ENCODE peak calls at places on chromosomes 13 and 19, in eight cellular contexts. J is tibial artery, F is Peyer's patch, X is body of pancreas, I is colonic mucosa, M is choroid plexus epithelial cell, O is PC-3, E is left ventricle myocardium inferior. Z is an unnamed sample.

GRCh38 chr19:584240-585001 is 5.3 kb upstream of the HCN2 start:
- DNase-seq in J (no peak), F (peak; percentile 69), X (peak; percentile 25), I (no peak), M (peak; percentile 58), O (peak; percentile 44), E (peak; percentile 56), Z (peak; percentile 32)

GRCh38 chr19:16876904-16877361 is 11.9 kb upstream of the F2RL3 start:
- DNase-seq in J (no peak), F (no peak), X (no peak), I (no peak), M (peak; percentile 73), O (peak; percentile 56), E (no peak), Z (no peak)

GRCh38 chr19:1050989-1051788 is 11.3 kb downstream of the ABCA7 start:
- DNase-seq in J (no peak), F (no peak), X (no peak), I (no peak), M (no peak), O (no peak), E (no peak), Z (no peak)

GRCh38 chr19:942133-942645 is 16.4 kb downstream of the ARID3A start:
- DNase-seq in J (no peak), F (no peak), X (no peak), I (no peak), M (no peak), O (no peak), E (no peak), Z (no peak)

GRCh38 chr19:53013621-53014020 is at the start of gene ERVV-1:
- DNase-seq in J (no peak), F (no peak), X (no peak), I (no peak), M (peak; percentile 33), O (no peak), E (no peak), Z (no peak)

GRCh38 chr13:20824762-20825161 is 51.0 kb upstream of the EEF1AKMT1 start:
- DNase-seq in J (no peak), F (no peak), X (no peak), I (no peak), M (peak; percentile 39), O (no peak), E (no peak), Z (no peak)

GRCh38 chr19:53195265-53195879 is 2.2 kb upstream of the ZNF665 start:
- DNase-seq in J (peak; percentile 90), F (peak; percentile 62), X (peak; percentile 87), I (peak; percentile 84), M (peak; percentile 95), O (peak; percentile 88), E (peak; percentile 72), Z (peak; percentile 87)

GRCh38 chr19:3690551-3691371 is 9.5 kb downstream of the PIP5K1C start:
- DNase-seq in J (no peak), F (no peak), X (no peak), I (no peak), M (no peak), O (no peak), E (no peak), Z (no peak)

GRCh38 chr19:11091343-11092153 is 2.3 kb downstream of the LDLR start:
- DNase-seq in J (peak; percentile 78), F (peak; percentile 65), X (peak; percentile 85), I (peak; percentile 79), M (peak; percentile 91), O (peak; percentile 99), E (no peak), Z (peak; percentile 97)

GRCh38 chr13:37049810-37050209 is 9.7 kb downstream of the SUPT20H start:
- DNase-seq in J (no peak), F (no peak), X (no peak), I (no peak), M (no peak), O (no peak), E (no peak), Z (no peak)

GRCh38 chr19:55626350-55626749 is 2.0 kb upstream of the ZNF784 start:
- DNase-seq in J (no peak), F (no peak), X (no peak), I (no peak), M (no peak), O (no peak), E (no peak), Z (no peak)

GRCh38 chr19:6800991-6801396 is 28.5 kb downstream of the VAV1 start:
- DNase-seq in J (no peak), F (no peak), X (no peak), I (no peak), M (peak; percentile 64), O (peak; percentile 99), E (no peak), Z (peak; percentile 98)

GRCh38 chr13:27044837-27045570 is 126.6 kb downstream of the USP12 start:
- DNase-seq in J (no peak), F (no peak), X (no peak), I (no peak), M (no peak), O (no peak), E (no peak), Z (no peak)

GRCh38 chr13:73059460-73060250 is 850 bp downstream of the KLF5 start:
- DNase-seq in J (peak; percentile 75), F (peak; percentile 70), X (peak; percentile 85), I (peak; percentile 45), M (peak; percentile 29), O (peak; percentile 43), E (peak; percentile 51), Z (peak; percentile 40)

GRCh38 chr19:2325261-2326046 is 2.9 kb downstream of the LSM7 start:
- DNase-seq in J (no peak), F (no peak), X (no peak), I (no peak), M (no peak), O (no peak), E (no peak), Z (no peak)

GRCh38 chr19:38433268-38433733 is at the start of gene RYR1:
- DNase-seq in J (peak; percentile 76), F (no peak), X (peak; percentile 56), I (peak; percentile 47), M (peak; percentile 10), O (no peak), E (peak; percentile 67), Z (peak; percentile 20)

GRCh38 chr13:73499685-73500084 is 440.9 kb downstream of the KLF5 start:
- DNase-seq in J (no peak), F (no peak), X (no peak), I (no peak), M (no peak), O (no peak), E (no peak), Z (no peak)

GRCh38 chr13:19606152-19606551 is 27.3 kb upstream of the MPHOSPH8 start:
- DNase-seq in J (no peak), F (no peak), X (no peak), I (no peak), M (no peak), O (peak; percentile 58), E (no peak), Z (peak; percentile 87)

GRCh38 chr13:84460989-84461388 is 578.7 kb upstream of the SLITRK1 start:
- DNase-seq in J (no peak), F (no peak), X (no peak), I (no peak), M (no peak), O (no peak), E (no peak), Z (no peak)

GRCh38 chr19:18017275-18018083 is 9.5 kb downstream of the ARRDC2 start:
- DNase-seq in J (peak; percentile 84), F (no peak), X (peak; percentile 37), I (no peak), M (peak; percentile 36), O (no peak), E (no peak), Z (no peak)

GRCh38 chr19:18020212-18021067 is 12.5 kb downstream of the ARRDC2 start:
- DNase-seq in J (peak; percentile 99), F (peak; percentile 78), X (peak; percentile 89), I (peak; percentile 69), M (peak; percentile 77), O (no peak), E (peak; percentile 96), Z (no peak)

GRCh38 chr19:18027151-18027550 is 19.2 kb downstream of the ARRDC2 start:
- DNase-seq in J (no peak), F (no peak), X (no peak), I (no peak), M (no peak), O (no peak), E (no peak), Z (no peak)

GRCh38 chr19:18023596-18024212 is 15.7 kb downstream of the ARRDC2 start:
- DNase-seq in J (peak; percentile 94), F (peak; percentile 67), X (peak; percentile 85), I (peak; percentile 72), M (peak; percentile 96), O (no peak), E (peak; percentile 92), Z (no peak)

GRCh38 chr19:18021121-18021755 is 13.3 kb downstream of the ARRDC2 start:
- DNase-seq in J (peak; percentile 97), F (peak; percentile 80), X (peak; percentile 86), I (peak; percentile 87), M (peak; percentile 96), O (peak; percentile 80), E (peak; percentile 91), Z (peak; percentile 74)
- H3K4me3 ChIP-seq in J (peak overlapping the region; percentile 7), F (no peak overlapping the region), X (no peak overlapping the region), I (no peak overlapping the region), M (no peak overlapping the region), O (no peak overlapping the region), E (peak overlapping the region; percentile 17), Z (no peak overlapping the region)

GRCh38 chr13:60121288-60121687 is 42.4 kb downstream of the DIAPH3 start:
- DNase-seq in J (no peak), F (no peak), X (no peak), I (no peak), M (no peak), O (no peak), E (no peak), Z (no peak)
- TF ChIP-seq CTCF in J (no peak), F (no peak), X (no peak), I (no peak), M (no peak), O (no peak), E (no peak), Z (no peak)

GRCh38 chr13:23600100-23600499 is 29.9 kb downstream of the TNFRSF19 start:
- DNase-seq in J (no peak), F (no peak), X (no peak), I (no peak), M (no peak), O (no peak), E (no peak), Z (no peak)
- H3K4me3 ChIP-seq in J (no peak overlapping the region), F (no peak overlapping the region), X (no peak overlapping the region), I (no peak overlapping the region), M (no peak overlapping the region), O (no peak overlapping the region), E (no peak overlapping the region), Z (no peak overlapping the region)

DNA sequence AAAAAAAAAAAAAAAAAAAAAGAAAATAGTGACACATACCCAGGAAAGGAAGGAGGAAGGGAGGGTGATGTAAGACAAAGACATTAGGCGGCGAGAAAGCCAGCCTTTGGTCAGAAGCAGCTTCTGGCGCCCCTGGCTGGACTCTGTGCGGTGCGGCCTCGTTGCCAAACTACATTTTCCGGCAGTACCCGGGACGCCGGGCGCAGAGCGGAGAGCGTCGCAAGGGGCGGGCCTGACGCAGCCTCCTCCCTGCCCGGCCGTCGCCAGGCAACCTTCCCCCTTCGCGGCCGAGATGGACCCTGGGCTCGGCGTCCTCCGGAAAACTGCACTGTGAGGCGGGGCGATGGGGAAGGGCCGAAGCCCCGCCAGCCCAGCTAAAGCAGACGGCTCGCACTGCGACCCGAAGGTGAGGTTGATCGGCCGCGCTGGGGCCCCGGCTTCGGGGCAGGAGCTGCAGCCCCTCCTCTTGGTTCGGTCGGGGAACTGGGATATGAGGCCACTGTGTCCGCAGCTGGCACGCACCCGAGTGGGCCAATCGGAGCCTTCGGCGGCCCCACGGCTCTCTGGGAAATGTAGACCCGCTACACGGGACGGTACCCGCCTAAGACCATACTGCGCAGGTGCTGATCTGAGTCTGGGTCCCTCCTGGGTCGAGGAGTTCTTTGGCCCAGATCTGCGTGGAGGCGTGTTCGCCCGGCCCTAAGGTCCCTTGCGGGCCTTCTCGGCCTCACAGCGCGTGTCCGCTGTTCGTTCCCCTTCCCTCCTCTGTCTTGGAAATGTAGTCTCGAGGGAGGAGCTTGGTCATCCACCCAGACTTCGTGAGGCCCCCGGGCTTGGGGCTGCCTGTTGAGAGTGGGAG is 2.3 kb upstream of the MZF1 start:
- DNase-seq in J (peak; percentile 95), F (peak; percentile 92), X (peak; percentile 89), I (peak; percentile 89), M (peak; percentile 94), O (peak; percentile 92), E (peak; percentile 92), Z (peak; percentile 91)
- TF ChIP-seq CTCF in J (no peak), F (no peak), X (no peak), I (no peak), M (peak; percentile 28), O (no peak), E (peak; percentile 18), Z (no peak)